ENCODE peak calls at places on chromosomes 11 and 22, in seven cellular contexts. One of them, this sample, is unnamed.

GRCh38 chr11:120205596-120206161 is 5.2 kb upstream of the OAF start:
- DNase-seq in NCI-H345: no peak
- DNase-seq in M059J: peak; percentile 76
- DNase-seq in naive thymus-derived CD4-positive, alpha-beta T cell: no peak
- DNase-seq in right cardiac atrium: no peak
- DNase-seq in stimulated activated CD8-positive, alpha-beta memory T cell treated with anti-CD3 and anti-CD28 coated beads, Interleukin-12 subunit alpha, Interleukin-12 subunit beta, amount 100 ng/mL, for 4 hours: no peak
- DNase-seq in AG04450: peak; percentile 37
- DNase-seq in this sample: no peak

GRCh38 chr11:2466869-2467694 is 22.3 kb downstream of the KCNQ1 start:
- DNase-seq in right cardiac atrium: no peak
- DNase-seq in M059J: no peak
- DNase-seq in stimulated activated CD8-positive, alpha-beta memory T cell treated with anti-CD3 and anti-CD28 coated beads, Interleukin-12 subunit alpha, Interleukin-12 subunit beta, amount 100 ng/mL, for 4 hours: no peak
- DNase-seq in NCI-H345: no peak
- DNase-seq in AG04450: no peak
- DNase-seq in naive thymus-derived CD4-positive, alpha-beta T cell: peak; percentile 80
- DNase-seq in this sample: peak; percentile 30

GRCh38 chr22:45077286-45077685 is 67.5 kb upstream of the PHF21B start:
- DNase-seq in NCI-H345: peak; percentile 8
- DNase-seq in naive thymus-derived CD4-positive, alpha-beta T cell: no peak
- DNase-seq in stimulated activated CD8-positive, alpha-beta memory T cell treated with anti-CD3 and anti-CD28 coated beads, Interleukin-12 subunit alpha, Interleukin-12 subunit beta, amount 100 ng/mL, for 4 hours: no peak
- DNase-seq in AG04450: no peak
- DNase-seq in M059J: no peak
- DNase-seq in right cardiac atrium: no peak
- DNase-seq in this sample: no peak

GRCh38 chr11:415640-416041 is 842 bp upstream of the SIGIRR start:
- DNase-seq in NCI-H345: no peak
- DNase-seq in AG04450: no peak
- DNase-seq in right cardiac atrium: no peak
- DNase-seq in stimulated activated CD8-positive, alpha-beta memory T cell treated with anti-CD3 and anti-CD28 coated beads, Interleukin-12 subunit alpha, Interleukin-12 subunit beta, amount 100 ng/mL, for 4 hours: no peak
- DNase-seq in M059J: no peak
- DNase-seq in naive thymus-derived CD4-positive, alpha-beta T cell: no peak
- DNase-seq in this sample: no peak

GRCh38 chr11:7543302-7543701 is 29.5 kb downstream of the PPFIBP2 start:
- DNase-seq in naive thymus-derived CD4-positive, alpha-beta T cell: no peak
- DNase-seq in AG04450: no peak
- DNase-seq in right cardiac atrium: no peak
- DNase-seq in M059J: no peak
- DNase-seq in NCI-H345: no peak
- DNase-seq in stimulated activated CD8-positive, alpha-beta memory T cell treated with anti-CD3 and anti-CD28 coated beads, Interleukin-12 subunit alpha, Interleukin-12 subunit beta, amount 100 ng/mL, for 4 hours: no peak
- DNase-seq in this sample: no peak

GRCh38 chr11:115737875-115738274 is 233.7 kb upstream of the CADM1 start:
- DNase-seq in right cardiac atrium: no peak
- DNase-seq in M059J: peak; percentile 52
- DNase-seq in NCI-H345: no peak
- DNase-seq in AG04450: no peak
- DNase-seq in naive thymus-derived CD4-positive, alpha-beta T cell: no peak
- DNase-seq in stimulated activated CD8-positive, alpha-beta memory T cell treated with anti-CD3 and anti-CD28 coated beads, Interleukin-12 subunit alpha, Interleukin-12 subunit beta, amount 100 ng/mL, for 4 hours: no peak
- DNase-seq in this sample: no peak

GRCh38 chr11:83069441-83070043 is 2.2 kb downstream of the RAB30 start:
- DNase-seq in stimulated activated CD8-positive, alpha-beta memory T cell treated with anti-CD3 and anti-CD28 coated beads, Interleukin-12 subunit alpha, Interleukin-12 subunit beta, amount 100 ng/mL, for 4 hours: no peak
- DNase-seq in naive thymus-derived CD4-positive, alpha-beta T cell: no peak
- DNase-seq in right cardiac atrium: no peak
- DNase-seq in AG04450: no peak
- DNase-seq in NCI-H345: peak; percentile 10
- DNase-seq in M059J: no peak
- DNase-seq in this sample: no peak

GRCh38 chr22:41777749-41778395 is 22.6 kb upstream of the CCDC134 start:
- DNase-seq in M059J: no peak
- DNase-seq in right cardiac atrium: no peak
- DNase-seq in stimulated activated CD8-positive, alpha-beta memory T cell treated with anti-CD3 and anti-CD28 coated beads, Interleukin-12 subunit alpha, Interleukin-12 subunit beta, amount 100 ng/mL, for 4 hours: no peak
- DNase-seq in naive thymus-derived CD4-positive, alpha-beta T cell: no peak
- DNase-seq in AG04450: no peak
- DNase-seq in NCI-H345: no peak
- DNase-seq in this sample: no peak

GRCh38 chr11:45885274-45885920 is at the start of gene MAPK8IP1:
- DNase-seq in right cardiac atrium: peak; percentile 58
- DNase-seq in M059J: peak; percentile 31
- DNase-seq in AG04450: no peak
- DNase-seq in stimulated activated CD8-positive, alpha-beta memory T cell treated with anti-CD3 and anti-CD28 coated beads, Interleukin-12 subunit alpha, Interleukin-12 subunit beta, amount 100 ng/mL, for 4 hours: peak; percentile 42
- DNase-seq in naive thymus-derived CD4-positive, alpha-beta T cell: peak; percentile 50
- DNase-seq in NCI-H345: peak; percentile 73
- DNase-seq in this sample: no peak

GRCh38 chr11:57425565-57426438 is 1.1 kb downstream of the SLC43A3 start:
- DNase-seq in naive thymus-derived CD4-positive, alpha-beta T cell: no peak
- DNase-seq in M059J: no peak
- DNase-seq in NCI-H345: no peak
- DNase-seq in stimulated activated CD8-positive, alpha-beta memory T cell treated with anti-CD3 and anti-CD28 coated beads, Interleukin-12 subunit alpha, Interleukin-12 subunit beta, amount 100 ng/mL, for 4 hours: no peak
- DNase-seq in AG04450: no peak
- DNase-seq in right cardiac atrium: peak; percentile 79
- DNase-seq in this sample: no peak

GRCh38 chr11:26045082-26045481 is 286.8 kb upstream of the ANO3 start:
- DNase-seq in right cardiac atrium: no peak
- DNase-seq in stimulated activated CD8-positive, alpha-beta memory T cell treated with anti-CD3 and anti-CD28 coated beads, Interleukin-12 subunit alpha, Interleukin-12 subunit beta, amount 100 ng/mL, for 4 hours: no peak
- DNase-seq in naive thymus-derived CD4-positive, alpha-beta T cell: no peak
- DNase-seq in M059J: no peak
- DNase-seq in AG04450: no peak
- DNase-seq in NCI-H345: no peak
- DNase-seq in this sample: no peak

GRCh38 chr22:38186429-38186828 is 4.8 kb upstream of the PLA2G6 start:
- DNase-seq in AG04450: no peak
- DNase-seq in M059J: peak; percentile 44
- DNase-seq in right cardiac atrium: no peak
- DNase-seq in naive thymus-derived CD4-positive, alpha-beta T cell: no peak
- DNase-seq in NCI-H345: no peak
- DNase-seq in stimulated activated CD8-positive, alpha-beta memory T cell treated with anti-CD3 and anti-CD28 coated beads, Interleukin-12 subunit alpha, Interleukin-12 subunit beta, amount 100 ng/mL, for 4 hours: no peak
- DNase-seq in this sample: no peak

GRCh38 chr11:11493698-11494097 is 128.1 kb downstream of the GALNT18 start:
- DNase-seq in M059J: no peak
- DNase-seq in stimulated activated CD8-positive, alpha-beta memory T cell treated with anti-CD3 and anti-CD28 coated beads, Interleukin-12 subunit alpha, Interleukin-12 subunit beta, amount 100 ng/mL, for 4 hours: no peak
- DNase-seq in AG04450: no peak
- DNase-seq in NCI-H345: no peak
- DNase-seq in right cardiac atrium: no peak
- DNase-seq in naive thymus-derived CD4-positive, alpha-beta T cell: no peak
- DNase-seq in this sample: no peak

GRCh38 chr11:34415538-34415937 is 23.2 kb upstream of the CAT start:
- DNase-seq in AG04450: no peak
- DNase-seq in NCI-H345: no peak
- DNase-seq in stimulated activated CD8-positive, alpha-beta memory T cell treated with anti-CD3 and anti-CD28 coated beads, Interleukin-12 subunit alpha, Interleukin-12 subunit beta, amount 100 ng/mL, for 4 hours: no peak
- DNase-seq in naive thymus-derived CD4-positive, alpha-beta T cell: no peak
- DNase-seq in right cardiac atrium: no peak
- DNase-seq in M059J: no peak
- DNase-seq in this sample: no peak

GRCh38 chr11:84212467-84213390 is 926.6 kb upstream of the CCDC90B start:
- DNase-seq in AG04450: no peak
- DNase-seq in right cardiac atrium: no peak
- DNase-seq in stimulated activated CD8-positive, alpha-beta memory T cell treated with anti-CD3 and anti-CD28 coated beads, Interleukin-12 subunit alpha, Interleukin-12 subunit beta, amount 100 ng/mL, for 4 hours: no peak
- DNase-seq in M059J: peak; percentile 57
- DNase-seq in NCI-H345: no peak
- DNase-seq in naive thymus-derived CD4-positive, alpha-beta T cell: no peak
- DNase-seq in this sample: no peak

GRCh38 chr11:129102756-129103155 is 89.4 kb downstream of the ARHGAP32 start:
- DNase-seq in NCI-H345: no peak
- DNase-seq in naive thymus-derived CD4-positive, alpha-beta T cell: no peak
- DNase-seq in AG04450: no peak
- DNase-seq in M059J: no peak
- DNase-seq in right cardiac atrium: no peak
- DNase-seq in stimulated activated CD8-positive, alpha-beta memory T cell treated with anti-CD3 and anti-CD28 coated beads, Interleukin-12 subunit alpha, Interleukin-12 subunit beta, amount 100 ng/mL, for 4 hours: no peak
- DNase-seq in this sample: no peak

GRCh38 chr11:115324569-115325432 is 179.4 kb downstream of the CADM1 start:
- DNase-seq in M059J: peak; percentile 75
- DNase-seq in stimulated activated CD8-positive, alpha-beta memory T cell treated with anti-CD3 and anti-CD28 coated beads, Interleukin-12 subunit alpha, Interleukin-12 subunit beta, amount 100 ng/mL, for 4 hours: no peak
- DNase-seq in right cardiac atrium: no peak
- DNase-seq in NCI-H345: peak; percentile 63
- DNase-seq in AG04450: peak; percentile 24
- DNase-seq in naive thymus-derived CD4-positive, alpha-beta T cell: peak; percentile 34
- DNase-seq in this sample: no peak

GRCh38 chr11:83158474-83158786 is 1.5 kb downstream of the PCF11 start:
- DNase-seq in M059J: no peak
- DNase-seq in naive thymus-derived CD4-positive, alpha-beta T cell: no peak
- DNase-seq in NCI-H345: no peak
- DNase-seq in right cardiac atrium: no peak
- DNase-seq in AG04450: no peak
- DNase-seq in stimulated activated CD8-positive, alpha-beta memory T cell treated with anti-CD3 and anti-CD28 coated beads, Interleukin-12 subunit alpha, Interleukin-12 subunit beta, amount 100 ng/mL, for 4 hours: no peak
- DNase-seq in this sample: no peak

GRCh38 chr11:43943931-43944751 is 1.7 kb downstream of the C11orf96 start:
- DNase-seq in AG04450: no peak
- DNase-seq in M059J: peak; percentile 69
- DNase-seq in right cardiac atrium: no peak
- DNase-seq in stimulated activated CD8-positive, alpha-beta memory T cell treated with anti-CD3 and anti-CD28 coated beads, Interleukin-12 subunit alpha, Interleukin-12 subunit beta, amount 100 ng/mL, for 4 hours: no peak
- DNase-seq in naive thymus-derived CD4-positive, alpha-beta T cell: no peak
- DNase-seq in NCI-H345: no peak
- DNase-seq in this sample: no peak

GRCh38 chr11:130052556-130052955 is 17.1 kb upstream of the APLP2 start:
- DNase-seq in NCI-H345: no peak
- DNase-seq in M059J: no peak
- DNase-seq in stimulated activated CD8-positive, alpha-beta memory T cell treated with anti-CD3 and anti-CD28 coated beads, Interleukin-12 subunit alpha, Interleukin-12 subunit beta, amount 100 ng/mL, for 4 hours: no peak
- DNase-seq in naive thymus-derived CD4-positive, alpha-beta T cell: no peak
- DNase-seq in right cardiac atrium: no peak
- DNase-seq in AG04450: no peak
- DNase-seq in this sample: no peak

GRCh38 chr11:84437129-84438123 is 1151.3 kb upstream of the CCDC90B start:
- DNase-seq in AG04450: no peak
- DNase-seq in naive thymus-derived CD4-positive, alpha-beta T cell: no peak
- DNase-seq in right cardiac atrium: no peak
- DNase-seq in stimulated activated CD8-positive, alpha-beta memory T cell treated with anti-CD3 and anti-CD28 coated beads, Interleukin-12 subunit alpha, Interleukin-12 subunit beta, amount 100 ng/mL, for 4 hours: no peak
- DNase-seq in NCI-H345: peak; percentile 79
- DNase-seq in M059J: no peak
- DNase-seq in this sample: no peak

GRCh38 chr11:29842061-29842460 is 174.8 kb downstream of the KCNA4 start:
- DNase-seq in right cardiac atrium: no peak
- DNase-seq in naive thymus-derived CD4-positive, alpha-beta T cell: no peak
- DNase-seq in stimulated activated CD8-positive, alpha-beta memory T cell treated with anti-CD3 and anti-CD28 coated beads, Interleukin-12 subunit alpha, Interleukin-12 subunit beta, amount 100 ng/mL, for 4 hours: no peak
- DNase-seq in NCI-H345: no peak
- DNase-seq in M059J: no peak
- DNase-seq in AG04450: no peak
- DNase-seq in this sample: no peak

GRCh38 chr11:103870821-103871309 is 165.6 kb upstream of the DDI1 start:
- DNase-seq in NCI-H345: no peak
- DNase-seq in stimulated activated CD8-positive, alpha-beta memory T cell treated with anti-CD3 and anti-CD28 coated beads, Interleukin-12 subunit alpha, Interleukin-12 subunit beta, amount 100 ng/mL, for 4 hours: no peak
- DNase-seq in naive thymus-derived CD4-positive, alpha-beta T cell: no peak
- DNase-seq in M059J: no peak
- DNase-seq in AG04450: no peak
- DNase-seq in right cardiac atrium: peak; percentile 72
- DNase-seq in this sample: no peak

This sample was measured in GDM1.